ENCODE peak calls at places on chromosomes 3 and 15, in ten cellular contexts. M is GM13976, E is WTC11, S is lung, G is kidney, I is fibroblast of lung, T is AG04450, V is uterus, N is stomach, F is coronary artery. C is an unnamed sample.

GRCh38 chr15:101528917-101529299 is 39.4 kb upstream of the PCSK6 start:
- DNase-seq in S (peak), V (no peak), M (peak), E (no peak), T (no peak), G (peak), N (no peak), F (no peak), I (no peak), C (no peak)

GRCh38 chr3:101814835-101815234 is 34.5 kb upstream of the NFKBIZ start:
- DNase-seq in N (no peak), T (no peak), S (no peak), F (no peak), E (no peak), G (no peak), I (no peak), M (no peak), V (no peak), C (no peak)

GRCh38 chr15:65954289-65954741 is 85.0 kb downstream of the RAB11A start:
- DNase-seq in V (no peak), E (peak), N (no peak), I (no peak), M (no peak), T (no peak), G (no peak), F (no peak), S (no peak), C (no peak)

GRCh38 chr15:75620043-75620775 is 5.3 kb downstream of the SNUPN start:
- DNase-seq in F (no peak), I (peak), G (no peak), S (no peak), V (peak), E (no peak), T (no peak), M (no peak), N (peak), C (no peak)

GRCh38 chr3:18098960-18099587 is 326.1 kb downstream of the SATB1 start:
- DNase-seq in G (no peak), I (peak), E (no peak), N (no peak), V (no peak), S (no peak), F (no peak), T (peak), M (no peak), C (no peak)

GRCh38 chr3:153768559-153769469 is 352.4 kb upstream of the ARHGEF26 start:
- DNase-seq in G (peak), F (no peak), V (no peak), E (peak), S (peak), N (no peak), T (peak), I (peak), M (peak), C (no peak)

GRCh38 chr15:83066034-83066760 is 855 bp downstream of the BTBD1 start:
- DNase-seq in S (no peak), T (no peak), I (no peak), E (no peak), F (no peak), G (no peak), V (peak), M (no peak), N (no peak), C (no peak)

GRCh38 chr15:36361351-36361870 is 218.0 kb upstream of the CDIN1 start:
- DNase-seq in N (no peak), I (peak), M (no peak), E (no peak), F (no peak), T (no peak), V (no peak), G (no peak), S (no peak), C (no peak)

GRCh38 chr3:113233497-113233896 is 22.1 kb downstream of the BOC start:
- DNase-seq in T (no peak), I (no peak), G (no peak), F (no peak), V (no peak), S (no peak), E (no peak), N (no peak), M (no peak), C (no peak)

GRCh38 chr15:90610220-90610619 is 80.5 kb downstream of the CRTC3 start:
- DNase-seq in G (no peak), N (no peak), E (no peak), M (no peak), V (no peak), I (peak), F (no peak), T (peak), S (no peak), C (no peak)

GRCh38 chr3:24088782-24089181 is 143.7 kb downstream of the NR1D2 start:
- DNase-seq in F (no peak), T (no peak), V (no peak), N (no peak), G (no peak), E (no peak), M (peak), S (no peak), I (peak), C (no peak)

GRCh38 chr3:13378155-13378554 is 42.0 kb downstream of the NUP210 start:
- DNase-seq in V (no peak), G (no peak), N (no peak), M (no peak), I (no peak), F (no peak), S (no peak), E (no peak), T (no peak), C (no peak)

GRCh38 chr3:33173672-33174071 is 44.9 kb downstream of the SUSD5 start:
- DNase-seq in E (no peak), S (no peak), V (no peak), M (no peak), I (no peak), T (no peak), F (no peak), N (no peak), G (no peak), C (no peak)

GRCh38 chr3:46660543-46661523 is 32.6 kb downstream of the ALS2CL start:
- DNase-seq in I (no peak), G (no peak), E (no peak), N (peak), S (no peak), M (peak), F (peak), V (no peak), T (no peak), C (no peak)

GRCh38 chr15:82531496-82532382 is 8.5 kb downstream of the RPS17 start:
- DNase-seq in I (no peak), T (no peak), V (no peak), N (no peak), G (no peak), M (no peak), S (peak), E (no peak), F (peak), C (no peak)

GRCh38 chr3:62558549-62559112 is 185.3 kb upstream of the FEZF2 start:
- DNase-seq in T (no peak), F (no peak), G (no peak), I (peak), N (no peak), V (no peak), E (peak), M (peak), S (no peak), C (no peak)

GRCh38 chr15:77981281-77982126 is 96.0 kb downstream of the TBC1D2B start:
- DNase-seq in F (no peak), N (no peak), V (no peak), M (no peak), G (peak), E (no peak), I (no peak), S (no peak), T (no peak), C (no peak)

GRCh38 chr3:37198996-37199395 is 24.6 kb upstream of the LRRFIP2 start:
- DNase-seq in N (no peak), V (no peak), E (no peak), S (no peak), F (no peak), M (no peak), I (no peak), T (no peak), G (no peak), C (no peak)

GRCh38 chr3:71305246-71306206 is 278.0 kb downstream of the FOXP1 start:
- DNase-seq in F (no peak), S (peak), T (no peak), G (no peak), V (peak), M (no peak), E (peak), N (peak), I (peak), C (no peak)

GRCh38 chr3:188664795-188665194 is 507.0 kb upstream of the TPRG1 start:
- DNase-seq in T (no peak), M (peak), V (no peak), S (no peak), N (no peak), G (no peak), E (peak), I (peak), F (no peak), C (no peak)

GRCh38 chr3:139157161-139157932 is 112.7 kb upstream of the PRR23C start:
- DNase-seq in F (no peak), T (no peak), E (no peak), N (no peak), I (no peak), S (no peak), M (no peak), G (no peak), V (no peak), C (no peak)
- TF ChIP-seq CTCF in F (no peak), T (no peak), E (no peak), N (no peak), I (no peak), S (no peak), M (no peak), G (no peak), V (no peak), C (no peak)

GRCh38 chr15:95826831-95827230 is 503.7 kb upstream of the NR2F2 start:
- DNase-seq in M (peak), F (no peak), G (no peak), T (no peak), S (no peak), E (no peak), N (no peak), V (no peak), I (no peak), C (no peak)
- TF ChIP-seq CTCF in M (no peak), F (no peak), G (no peak), T (peak), S (no peak), E (peak), N (no peak), V (no peak), I (no peak), C (no peak)

GRCh38 chr3:69439683-69440270 is 53.9 kb upstream of the FRMD4B start:
- DNase-seq in F (no peak), G (no peak), I (peak), V (no peak), M (peak), S (no peak), E (no peak), T (no peak), N (no peak), C (no peak)
- TF ChIP-seq CTCF in F (peak), G (peak), I (peak), V (peak), M (peak), S (peak), E (peak), T (peak), N (peak), C (peak)

DNA sequence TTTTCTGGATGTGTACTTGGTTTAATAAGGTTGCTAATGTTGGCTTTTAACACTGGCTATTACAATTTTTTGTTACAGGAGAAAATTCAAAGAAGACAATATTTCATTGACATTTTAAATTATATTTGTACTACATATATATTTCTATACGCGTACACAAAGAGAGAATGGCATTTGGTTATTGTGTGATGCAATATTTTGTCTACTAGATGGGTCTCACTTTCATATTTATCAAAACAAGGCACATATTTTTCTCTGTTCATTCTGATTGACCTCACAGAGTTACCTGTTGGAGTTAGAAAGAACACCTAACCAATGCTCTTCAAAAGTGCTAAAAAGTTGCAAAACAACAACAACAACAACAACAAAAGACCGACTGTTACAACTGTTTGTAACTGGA is 50.2 kb upstream of the VGLL3 start:
- DNase-seq in G (no peak), F (no peak), S (no peak), N (no peak), M (no peak), T (no peak), I (no peak), E (no peak), V (no peak), C (no peak)
- TF ChIP-seq CTCF in G (no peak), F (no peak), S (no peak), N (no peak), M (no peak), T (no peak), I (no peak), E (no peak), V (no peak), C (no peak)

GRCh38 chr3:56799251-56799882 is 2.4 kb downstream of the ARHGEF3 start:
- DNase-seq in E (no peak), N (no peak), V (no peak), S (no peak), T (no peak), I (peak), G (no peak), M (peak), F (no peak), C (no peak)
- TF ChIP-seq CTCF in E (peak), N (peak), V (peak), S (peak), T (peak), I (peak), G (peak), M (peak), F (peak), C (peak)

GRCh38 chr3:5787863-5788488 is 600.5 kb downstream of the EDEM1 start:
- DNase-seq in F (no peak), S (no peak), G (no peak), I (no peak), N (no peak), T (no peak), M (peak), E (no peak), V (peak), C (no peak)
- TF ChIP-seq CTCF in F (no peak), S (no peak), G (peak), I (no peak), N (no peak), T (no peak), M (no peak), E (no peak), V (no peak), C (no peak)

GRCh38 chr15:27457766-27458165 is 486.8 kb downstream of the GABRG3 start:
- DNase-seq in V (no peak), F (no peak), I (no peak), M (no peak), S (no peak), N (no peak), G (no peak), T (no peak), E (no peak), C (no peak)
- TF ChIP-seq CTCF in V (no peak), F (no peak), I (no peak), M (no peak), S (no peak), N (no peak), G (no peak), T (no peak), E (no peak), C (no peak)

GRCh38 chr3:117010316-117010715 is 300.7 kb downstream of the TUSC7 start:
- DNase-seq in I (no peak), S (no peak), E (no peak), F (no peak), M (no peak), T (no peak), V (no peak), N (no peak), G (no peak), C (no peak)

GRCh38 chr3:117011687-117012250 is 302.2 kb downstream of the TUSC7 start:
- DNase-seq in F (no peak), M (no peak), S (no peak), I (no peak), V (no peak), N (no peak), T (no peak), E (no peak), G (no peak), C (no peak)

GRCh38 chr3:117003501-117003900 is 293.9 kb downstream of the TUSC7 start:
- DNase-seq in M (no peak), F (no peak), E (no peak), G (no peak), S (no peak), V (no peak), T (no peak), N (no peak), I (no peak), C (no peak)

DNA sequence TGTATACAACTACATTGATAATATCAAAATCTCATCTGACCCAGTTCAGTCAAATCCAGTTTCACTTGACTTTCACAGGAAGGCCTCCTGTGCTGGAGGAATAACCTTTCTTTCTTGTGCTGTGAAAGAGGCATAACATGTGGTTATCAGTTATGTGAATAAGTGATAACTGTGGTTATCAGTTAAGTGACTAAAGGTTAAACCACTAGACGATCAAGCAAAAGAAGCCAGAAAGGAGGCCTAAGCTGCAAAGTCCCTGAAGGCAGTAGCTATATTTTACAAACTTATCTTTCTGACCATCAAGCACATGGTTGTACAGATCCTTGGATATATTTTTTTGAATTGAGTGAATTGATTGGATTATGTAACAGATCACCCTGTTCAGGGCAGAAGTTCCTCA is 296.5 kb downstream of the TUSC7 start:
- DNase-seq in G (no peak), F (no peak), E (no peak), T (no peak), M (no peak), I (no peak), V (no peak), S (no peak), N (no peak), C (no peak)
- TF ChIP-seq CTCF in G (no peak), F (no peak), E (no peak), T (no peak), M (no peak), I (no peak), V (no peak), S (no peak), N (no peak), C (no peak)

DNA sequence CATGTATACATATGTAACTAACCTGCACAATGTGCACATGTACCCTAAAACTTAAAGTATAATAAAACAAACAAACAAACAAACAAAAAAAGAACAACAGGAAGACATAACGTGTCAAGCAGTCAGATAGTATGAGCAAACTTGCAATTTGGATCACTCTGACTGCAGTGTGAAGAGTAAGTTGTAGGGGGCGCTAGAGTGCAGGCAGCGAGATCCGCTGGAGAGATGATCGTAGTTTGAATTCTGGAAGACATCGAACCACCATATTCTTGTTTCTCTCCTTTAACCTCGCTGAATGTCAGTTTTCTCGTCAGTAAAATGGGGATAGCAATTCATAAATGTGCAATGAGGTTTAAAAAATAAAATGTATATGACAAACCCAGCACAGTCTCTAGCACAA is 165.2 kb upstream of the LMCD1 start:
- DNase-seq in T (no peak), G (no peak), E (peak), I (no peak), S (no peak), F (no peak), V (no peak), M (no peak), N (no peak), C (no peak)
- TF ChIP-seq CTCF in T (peak), G (peak), E (peak), I (peak), S (no peak), F (no peak), V (no peak), M (no peak), N (no peak), C (no peak)

GRCh38 chr15:37891754-37892368 is 42.6 kb upstream of the TMCO5A start:
- DNase-seq in E (no peak), S (no peak), F (no peak), I (peak), M (no peak), V (no peak), G (no peak), T (peak), N (no peak), C (no peak)
- TF ChIP-seq CTCF in E (peak), S (peak), F (peak), I (peak), M (peak), V (peak), G (peak), T (peak), N (peak), C (no peak)

C was measured in omental fat pad.